ENCODE peak calls at places on chromosome 2, in seven cellular contexts. A, N, V, K, O, L and P are unnamed samples.

GRCh38 chr2:164661349-164661748 is 40.1 kb upstream of the GRB14 start:
- DNase-seq in K (peak; percentile 48), O (no peak), A (no peak), L (no peak), V (no peak), N (peak; percentile 41), P (peak; percentile 51)

GRCh38 chr2:43293744-43294695 is 67.6 kb upstream of the ZFP36L2 start:
- DNase-seq in K (peak; percentile 97), L (peak; percentile 72), V (peak; percentile 97), O (peak; percentile 71), A (peak; percentile 75), N (peak; percentile 99), P (peak; percentile 100)

GRCh38 chr2:170408461-170409163 is 230.7 kb downstream of the MYO3B start:
- DNase-seq in N (no peak), V (no peak), O (no peak), K (no peak), L (no peak), A (no peak), P (no peak)

GRCh38 chr2:176565641-176566323 is 296.5 kb downstream of the MTX2 start:
- DNase-seq in N (no peak), L (no peak), K (no peak), O (peak; percentile 22), A (peak; percentile 62), V (no peak), P (peak; percentile 57)

GRCh38 chr2:45627911-45628310 is 16.8 kb upstream of the SRBD1 start:
- DNase-seq in N (peak; percentile 47), V (no peak), O (no peak), A (no peak), L (no peak), K (peak; percentile 67), P (peak; percentile 48)

GRCh38 chr2:150141241-150142001 is 346.0 kb downstream of the RND3 start:
- DNase-seq in O (no peak), N (no peak), K (no peak), V (no peak), A (no peak), L (no peak), P (no peak)

GRCh38 chr2:219076253-219076652 is 15.5 kb upstream of the IHH start:
- DNase-seq in N (no peak), O (no peak), V (no peak), L (no peak), A (no peak), K (no peak), P (no peak)

GRCh38 chr2:215416656-215417055 is 19.2 kb downstream of the FN1 start:
- DNase-seq in L (no peak), V (no peak), O (no peak), A (no peak), K (no peak), N (no peak), P (no peak)

GRCh38 chr2:217370391-217370790 is 510.5 kb upstream of the TNP1 start:
- DNase-seq in L (no peak), K (peak; percentile 73), V (peak; percentile 4), N (peak; percentile 61), A (no peak), O (no peak), P (no peak)

GRCh38 chr2:217530399-217531100 is 472.2 kb downstream of the TNS1 start:
- DNase-seq in A (peak; percentile 56), V (no peak), K (no peak), O (no peak), N (no peak), L (no peak), P (no peak)

GRCh38 chr2:42095923-42096408 is 48.1 kb downstream of the PKDCC start:
- DNase-seq in A (peak; percentile 94), L (peak; percentile 84), O (peak; percentile 74), K (peak; percentile 73), N (peak; percentile 91), V (peak; percentile 48), P (peak; percentile 86)

GRCh38 chr2:17429130-17429529 is 89.1 kb downstream of the RAD51AP2 start:
- DNase-seq in N (peak; percentile 56), L (no peak), K (peak; percentile 68), V (no peak), O (no peak), A (no peak), P (no peak)

GRCh38 chr2:74181739-74182138 is 3.1 kb upstream of the MOB1A start:
- DNase-seq in K (peak; percentile 40), L (no peak), O (peak; percentile 63), N (no peak), A (peak; percentile 77), V (no peak), P (peak; percentile 24)

GRCh38 chr2:83143946-83144345 is 1315.1 kb downstream of the SUCLG1 start:
- DNase-seq in L (no peak), N (no peak), K (no peak), O (no peak), V (no peak), A (no peak), P (no peak)

GRCh38 chr2:223306371-223306770 is 254.4 kb downstream of the KCNE4 start:
- DNase-seq in A (no peak), V (peak; percentile 28), O (no peak), N (peak; percentile 77), L (no peak), K (no peak), P (peak; percentile 44)

GRCh38 chr2:17979707-17980106 is 101.2 kb downstream of the KCNS3 start:
- DNase-seq in V (no peak), K (peak; percentile 75), N (no peak), L (no peak), A (no peak), O (no peak), P (peak; percentile 61)

GRCh38 chr2:203659650-203660049 is 46.8 kb upstream of the CD28 start:
- DNase-seq in N (no peak), V (no peak), O (peak; percentile 62), L (no peak), K (no peak), A (no peak), P (no peak)

GRCh38 chr2:128379021-128380005 is 60.6 kb upstream of the HS6ST1 start:
- DNase-seq in L (peak; percentile 73), K (peak; percentile 91), A (peak; percentile 52), O (peak; percentile 45), N (peak; percentile 79), V (no peak), P (peak; percentile 91)

GRCh38 chr2:120346667-120347358 is 877 bp downstream of the INHBB start:
- DNase-seq in V (no peak), O (no peak), A (no peak), K (peak; percentile 64), N (peak; percentile 73), L (no peak), P (peak; percentile 16)

GRCh38 chr2:46679761-46680160 is 200.4 kb downstream of the TMEM247 start:
- DNase-seq in V (no peak), O (no peak), K (peak; percentile 88), L (no peak), A (no peak), N (peak; percentile 50), P (peak; percentile 42)

GRCh38 chr2:7015007-7015950 is 98.1 kb downstream of the RNF144A start:
- DNase-seq in K (no peak), N (no peak), V (no peak), O (no peak), L (no peak), A (peak; percentile 55), P (no peak)

GRCh38 chr2:127355407-127356008 is 32.3 kb downstream of the MAP3K2 start:
- DNase-seq in N (peak; percentile 31), L (no peak), V (peak; percentile 27), A (no peak), K (no peak), O (no peak), P (peak; percentile 22)

GRCh38 chr2:172849519-172850217 is 114.0 kb downstream of the RAPGEF4 start:
- DNase-seq in V (no peak), O (no peak), N (no peak), K (no peak), L (no peak), A (no peak), P (no peak)

DNA sequence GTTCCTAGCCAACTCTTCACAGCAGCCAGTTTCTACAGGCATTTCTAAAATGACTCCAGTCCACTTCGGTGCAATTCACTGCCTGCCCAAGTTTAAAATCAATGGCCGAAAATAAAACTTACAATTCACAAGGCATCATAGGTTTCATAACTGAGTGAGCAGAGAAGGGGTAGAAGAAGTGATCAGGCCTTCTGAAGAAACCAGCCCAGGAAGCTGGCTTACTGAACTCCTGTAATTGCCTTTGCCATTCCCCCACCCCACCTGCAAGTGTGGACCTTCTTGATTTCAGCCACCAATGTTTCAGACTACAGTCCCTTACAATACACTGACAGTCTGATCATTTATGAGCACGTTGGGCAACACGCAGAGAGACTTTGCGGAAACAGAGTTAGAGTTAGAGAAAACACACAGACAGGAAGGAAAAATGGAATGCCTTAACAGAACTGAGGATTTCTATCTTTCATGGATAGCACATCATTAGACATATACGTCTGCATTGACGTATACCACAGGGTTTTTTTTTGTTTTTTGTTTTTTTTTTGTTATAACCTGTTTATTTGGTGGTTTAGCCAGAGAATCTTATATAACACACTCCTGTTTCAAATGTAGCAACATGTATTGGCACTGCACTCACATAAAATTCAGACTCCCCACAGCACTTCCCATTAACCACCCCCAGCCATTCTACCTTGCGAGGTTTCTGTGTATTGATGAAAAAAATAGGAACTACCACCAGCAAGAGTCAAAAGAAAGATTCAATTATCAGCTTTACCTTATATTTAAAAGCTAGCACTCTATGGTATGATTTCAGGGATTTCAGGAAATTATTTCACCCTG is 126.5 kb downstream of the CACNB4 start:
- DNase-seq in V (no peak), L (no peak), O (no peak), N (no peak), K (no peak), A (no peak), P (no peak)
- H3K4me3 ChIP-seq in V (no peak overlapping the region), L (no peak overlapping the region), O (no peak overlapping the region), N (no peak overlapping the region), K (no peak overlapping the region), A (no peak overlapping the region), P (no peak overlapping the region)

DNA sequence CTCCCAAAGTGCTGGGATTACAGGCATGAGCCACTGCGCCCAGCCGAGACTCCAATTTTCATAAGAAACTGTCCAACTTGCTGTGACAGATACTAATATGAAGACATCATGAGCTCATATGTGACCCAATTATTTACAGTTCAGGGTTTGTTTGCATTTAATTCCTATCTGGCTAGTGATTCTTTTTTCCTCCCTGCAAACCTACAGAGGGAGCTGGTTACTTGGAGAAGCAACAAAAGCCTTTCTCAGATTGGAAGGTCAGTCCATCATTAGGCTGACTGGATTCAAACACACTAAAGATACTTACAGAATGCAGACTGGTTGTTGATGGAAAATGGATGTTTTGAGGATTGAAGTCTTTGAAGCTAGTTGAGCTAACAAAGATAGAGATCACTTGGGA is 176.4 kb downstream of the ANKRD44 start:
- DNase-seq in L (no peak), A (no peak), K (no peak), V (no peak), N (peak; percentile 57), O (no peak), P (peak; percentile 13)
- TF ChIP-seq CTCF in L (no peak), A (peak; percentile 20), K (no peak), V (no peak), N (peak; percentile 38), O (no peak), P (peak; percentile 21)

GRCh38 chr2:68390114-68390513 is 25.0 kb downstream of the PLEK start:
- DNase-seq in L (no peak), N (no peak), O (no peak), V (no peak), A (no peak), K (no peak), P (no peak)
- H3K4me3 ChIP-seq in L (no peak overlapping the region), N (no peak overlapping the region), O (no peak overlapping the region), V (no peak overlapping the region), A (no peak overlapping the region), K (no peak overlapping the region), P (no peak overlapping the region)

DNA sequence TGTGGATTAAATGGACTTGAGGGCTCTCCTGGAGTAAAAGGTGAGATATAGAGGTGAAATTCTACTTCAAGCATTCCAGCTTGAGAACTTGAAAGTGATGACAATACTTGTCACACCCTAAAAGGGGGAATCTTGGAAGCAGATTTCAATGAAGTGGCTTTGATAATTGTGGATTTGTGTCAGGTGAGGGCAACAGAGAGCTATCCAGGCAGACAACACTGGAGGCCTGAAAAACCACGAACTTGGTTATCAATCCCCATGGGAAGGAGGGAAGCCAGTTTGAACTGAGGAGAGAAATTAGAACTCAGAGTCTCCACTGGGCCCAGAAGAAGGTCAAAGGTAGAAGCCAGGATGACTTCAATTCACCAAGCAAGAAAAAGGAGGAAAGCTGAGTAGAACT is 263.9 kb downstream of the FIGN start:
- DNase-seq in L (no peak), V (no peak), A (no peak), K (peak; percentile 32), O (no peak), N (peak; percentile 79), P (peak; percentile 10)
- TF ChIP-seq CTCF in L (no peak), V (no peak), A (peak; percentile 37), K (peak; percentile 57), O (no peak), N (peak; percentile 78), P (peak; percentile 34)